ENCODE peak calls at places on chromosomes 6 and 20, in seven cellular contexts. One of them, this sample, is unnamed.

GRCh38 chr6:72621243-72622093 is at the start of gene KCNQ5:
- DNase-seq in stomach: no peak
- DNase-seq in transverse colon: peak
- DNase-seq in fibroblast of lung: no peak
- DNase-seq in cardiac muscle cell: peak
- DNase-seq in psoas muscle: peak
- DNase-seq in heart right ventricle: no peak
- DNase-seq in this sample: no peak

GRCh38 chr6:22737331-22737730 is 168.0 kb downstream of the HDGFL1 start:
- DNase-seq in stomach: no peak
- DNase-seq in transverse colon: peak
- DNase-seq in fibroblast of lung: peak
- DNase-seq in cardiac muscle cell: peak
- DNase-seq in psoas muscle: peak
- DNase-seq in heart right ventricle: peak
- DNase-seq in this sample: peak

GRCh38 chr6:93418113-93418447 is 1.3 kb downstream of the EPHA7 start:
- DNase-seq in stomach: no peak
- DNase-seq in transverse colon: no peak
- DNase-seq in fibroblast of lung: no peak
- DNase-seq in cardiac muscle cell: no peak
- DNase-seq in psoas muscle: no peak
- DNase-seq in heart right ventricle: no peak
- DNase-seq in this sample: no peak

GRCh38 chr6:33492093-33492492 is 37.7 kb downstream of the ZBTB9 start:
- DNase-seq in stomach: no peak
- DNase-seq in transverse colon: no peak
- DNase-seq in fibroblast of lung: no peak
- DNase-seq in cardiac muscle cell: no peak
- DNase-seq in psoas muscle: no peak
- DNase-seq in heart right ventricle: no peak
- DNase-seq in this sample: no peak

GRCh38 chr20:37755665-37756064 is 61.8 kb downstream of the CTNNBL1 start:
- DNase-seq in stomach: no peak
- DNase-seq in transverse colon: no peak
- DNase-seq in fibroblast of lung: no peak
- DNase-seq in cardiac muscle cell: peak
- DNase-seq in psoas muscle: no peak
- DNase-seq in heart right ventricle: no peak
- DNase-seq in this sample: no peak

GRCh38 chr6:144153260-144153659 is 2.9 kb downstream of the STX11 start:
- DNase-seq in stomach: no peak
- DNase-seq in transverse colon: peak
- DNase-seq in fibroblast of lung: no peak
- DNase-seq in cardiac muscle cell: no peak
- DNase-seq in psoas muscle: no peak
- DNase-seq in heart right ventricle: no peak
- DNase-seq in this sample: no peak

GRCh38 chr6:122365775-122366403 is 33.6 kb upstream of the HSF2 start:
- DNase-seq in stomach: no peak
- DNase-seq in transverse colon: no peak
- DNase-seq in fibroblast of lung: no peak
- DNase-seq in cardiac muscle cell: no peak
- DNase-seq in psoas muscle: no peak
- DNase-seq in heart right ventricle: no peak
- DNase-seq in this sample: no peak

GRCh38 chr6:152783217-152783878 is 32.8 kb downstream of the VIP start:
- DNase-seq in stomach: no peak
- DNase-seq in transverse colon: no peak
- DNase-seq in fibroblast of lung: no peak
- DNase-seq in cardiac muscle cell: no peak
- DNase-seq in psoas muscle: no peak
- DNase-seq in heart right ventricle: no peak
- DNase-seq in this sample: no peak

GRCh38 chr20:9185511-9185910 is 116.6 kb downstream of the PLCB4 start:
- DNase-seq in stomach: no peak
- DNase-seq in transverse colon: no peak
- DNase-seq in fibroblast of lung: peak
- DNase-seq in cardiac muscle cell: no peak
- DNase-seq in psoas muscle: no peak
- DNase-seq in heart right ventricle: no peak
- DNase-seq in this sample: no peak

GRCh38 chr20:6480328-6481030 is 287.0 kb upstream of the BMP2 start:
- DNase-seq in stomach: no peak
- DNase-seq in transverse colon: no peak
- DNase-seq in fibroblast of lung: no peak
- DNase-seq in cardiac muscle cell: no peak
- DNase-seq in psoas muscle: no peak
- DNase-seq in heart right ventricle: no peak
- DNase-seq in this sample: no peak

GRCh38 chr6:137659871-137660270 is 165.7 kb upstream of the OLIG3 start:
- DNase-seq in stomach: peak
- DNase-seq in transverse colon: no peak
- DNase-seq in fibroblast of lung: no peak
- DNase-seq in cardiac muscle cell: no peak
- DNase-seq in psoas muscle: no peak
- DNase-seq in heart right ventricle: no peak
- DNase-seq in this sample: no peak

GRCh38 chr6:135064586-135064985 is 10.0 kb upstream of the HBS1L start:
- DNase-seq in stomach: no peak
- DNase-seq in transverse colon: no peak
- DNase-seq in fibroblast of lung: no peak
- DNase-seq in cardiac muscle cell: no peak
- DNase-seq in psoas muscle: no peak
- DNase-seq in heart right ventricle: no peak
- DNase-seq in this sample: no peak

GRCh38 chr6:28978959-28979561 is 26.1 kb downstream of the ZNF311 start:
- DNase-seq in stomach: no peak
- DNase-seq in transverse colon: no peak
- DNase-seq in fibroblast of lung: no peak
- DNase-seq in cardiac muscle cell: no peak
- DNase-seq in psoas muscle: no peak
- DNase-seq in heart right ventricle: no peak
- DNase-seq in this sample: peak

GRCh38 chr6:82980086-82980485 is 85.6 kb downstream of the UBE3D start:
- DNase-seq in stomach: no peak
- DNase-seq in transverse colon: no peak
- DNase-seq in fibroblast of lung: peak
- DNase-seq in cardiac muscle cell: no peak
- DNase-seq in psoas muscle: no peak
- DNase-seq in heart right ventricle: no peak
- DNase-seq in this sample: no peak
- H3K27ac ChIP-seq in stomach: no peak
- H3K27ac ChIP-seq in transverse colon: no peak
- H3K27ac ChIP-seq in fibroblast of lung: no peak
- H3K27ac ChIP-seq in cardiac muscle cell: no peak
- H3K27ac ChIP-seq in psoas muscle: no peak
- H3K27ac ChIP-seq in heart right ventricle: no peak
- H3K27ac ChIP-seq in this sample: no peak

DNA sequence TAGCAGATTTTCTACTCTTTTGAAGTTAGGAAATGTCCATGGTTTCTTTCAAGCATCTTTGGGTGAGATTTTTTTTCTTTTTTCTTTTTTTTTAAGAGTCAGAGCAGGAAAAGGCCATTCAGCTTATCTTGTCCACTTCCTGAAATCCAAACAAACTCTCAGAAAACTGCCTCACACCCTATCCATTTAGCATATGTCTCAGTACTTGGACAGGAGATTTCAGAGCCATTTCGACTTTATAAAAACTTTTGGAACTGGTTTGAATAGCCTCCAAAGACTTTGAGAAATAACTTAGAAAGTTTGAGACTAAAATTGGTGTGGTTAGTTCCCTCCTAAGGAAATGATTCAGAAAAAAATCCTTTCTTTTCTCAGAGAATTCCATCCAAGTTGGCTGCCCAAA is 125.1 kb downstream of the MYLK4 start:
- DNase-seq in stomach: no peak
- DNase-seq in transverse colon: no peak
- DNase-seq in fibroblast of lung: peak
- DNase-seq in cardiac muscle cell: no peak
- DNase-seq in psoas muscle: no peak
- DNase-seq in heart right ventricle: no peak
- DNase-seq in this sample: no peak
- H3K27ac ChIP-seq in stomach: no peak
- H3K27ac ChIP-seq in transverse colon: no peak
- H3K27ac ChIP-seq in fibroblast of lung: no peak
- H3K27ac ChIP-seq in cardiac muscle cell: no peak
- H3K27ac ChIP-seq in psoas muscle: no peak
- H3K27ac ChIP-seq in heart right ventricle: peak
- H3K27ac ChIP-seq in this sample: no peak

DNA sequence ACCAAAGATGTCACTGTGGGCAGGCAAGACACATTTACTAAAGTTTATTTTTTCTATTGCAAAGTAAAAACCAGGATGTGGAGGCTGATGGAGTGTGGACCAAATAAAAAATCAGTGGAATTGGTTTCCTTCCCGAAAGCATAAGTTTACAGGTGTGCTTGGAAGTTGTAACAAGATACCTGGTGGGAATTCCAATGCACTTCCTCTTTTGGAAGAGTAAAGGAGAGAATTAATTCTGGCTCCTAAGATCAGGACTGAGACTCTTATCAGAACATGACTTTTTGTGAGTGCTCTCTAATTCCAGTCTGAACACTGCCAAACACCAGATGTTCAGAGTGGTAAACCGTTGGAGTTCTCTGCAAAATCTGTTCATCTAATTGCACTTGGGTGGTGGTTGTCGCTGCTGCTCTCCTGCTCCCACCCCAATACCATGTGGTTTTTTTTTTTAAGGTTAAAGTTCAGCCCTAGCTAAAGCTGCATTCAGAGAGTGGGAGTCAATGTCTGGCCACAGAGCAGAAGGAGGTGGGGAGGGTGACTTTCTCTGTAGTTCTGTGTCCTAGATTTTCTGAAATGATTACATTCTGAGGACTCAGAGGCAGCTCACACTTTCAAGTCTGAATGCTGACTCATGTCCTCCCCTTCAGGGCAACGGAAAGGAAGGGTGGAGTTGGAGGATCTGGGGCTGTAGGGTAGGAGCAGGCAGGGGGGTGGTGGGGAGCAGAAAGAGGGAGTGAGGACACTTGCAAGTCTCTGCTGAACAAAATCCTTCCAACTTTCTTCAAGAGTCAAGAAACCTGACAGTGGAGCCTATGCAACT is 275.8 kb upstream of the PRDM1 start:
- DNase-seq in stomach: no peak
- DNase-seq in transverse colon: peak
- DNase-seq in fibroblast of lung: peak
- DNase-seq in cardiac muscle cell: no peak
- DNase-seq in psoas muscle: peak
- DNase-seq in heart right ventricle: peak
- DNase-seq in this sample: no peak
- H3K27ac ChIP-seq in stomach: peak
- H3K27ac ChIP-seq in transverse colon: peak
- H3K27ac ChIP-seq in fibroblast of lung: peak
- H3K27ac ChIP-seq in cardiac muscle cell: no peak
- H3K27ac ChIP-seq in psoas muscle: no peak
- H3K27ac ChIP-seq in heart right ventricle: peak
- H3K27ac ChIP-seq in this sample: no peak

GRCh38 chr6:52577778-52578473 is 1.1 kb upstream of the TRAM2 start:
- DNase-seq in stomach: no peak
- DNase-seq in transverse colon: no peak
- DNase-seq in fibroblast of lung: no peak
- DNase-seq in cardiac muscle cell: no peak
- DNase-seq in psoas muscle: no peak
- DNase-seq in heart right ventricle: no peak
- DNase-seq in this sample: no peak

GRCh38 chr6:52576054-52576391 is 837 bp downstream of the TRAM2 start:
- DNase-seq in stomach: no peak
- DNase-seq in transverse colon: no peak
- DNase-seq in fibroblast of lung: no peak
- DNase-seq in cardiac muscle cell: no peak
- DNase-seq in psoas muscle: no peak
- DNase-seq in heart right ventricle: no peak
- DNase-seq in this sample: no peak

GRCh38 chr6:52577022-52577777 is at the start of gene TRAM2:
- DNase-seq in stomach: peak
- DNase-seq in transverse colon: peak
- DNase-seq in fibroblast of lung: peak
- DNase-seq in cardiac muscle cell: peak
- DNase-seq in psoas muscle: peak
- DNase-seq in heart right ventricle: peak
- DNase-seq in this sample: no peak

GRCh38 chr6:52575490-52575868 is 1.4 kb downstream of the TRAM2 start:
- DNase-seq in stomach: no peak
- DNase-seq in transverse colon: no peak
- DNase-seq in fibroblast of lung: peak
- DNase-seq in cardiac muscle cell: no peak
- DNase-seq in psoas muscle: no peak
- DNase-seq in heart right ventricle: no peak
- DNase-seq in this sample: no peak

GRCh38 chr6:52576392-52577021 is 353 bp downstream of the TRAM2 start:
- DNase-seq in stomach: peak
- DNase-seq in transverse colon: peak
- DNase-seq in fibroblast of lung: peak
- DNase-seq in cardiac muscle cell: no peak
- DNase-seq in psoas muscle: peak
- DNase-seq in heart right ventricle: peak
- DNase-seq in this sample: peak
- H3K27ac ChIP-seq in stomach: peak
- H3K27ac ChIP-seq in transverse colon: peak
- H3K27ac ChIP-seq in fibroblast of lung: peak
- H3K27ac ChIP-seq in cardiac muscle cell: no peak
- H3K27ac ChIP-seq in psoas muscle: peak
- H3K27ac ChIP-seq in heart right ventricle: peak
- H3K27ac ChIP-seq in this sample: peak

DNA sequence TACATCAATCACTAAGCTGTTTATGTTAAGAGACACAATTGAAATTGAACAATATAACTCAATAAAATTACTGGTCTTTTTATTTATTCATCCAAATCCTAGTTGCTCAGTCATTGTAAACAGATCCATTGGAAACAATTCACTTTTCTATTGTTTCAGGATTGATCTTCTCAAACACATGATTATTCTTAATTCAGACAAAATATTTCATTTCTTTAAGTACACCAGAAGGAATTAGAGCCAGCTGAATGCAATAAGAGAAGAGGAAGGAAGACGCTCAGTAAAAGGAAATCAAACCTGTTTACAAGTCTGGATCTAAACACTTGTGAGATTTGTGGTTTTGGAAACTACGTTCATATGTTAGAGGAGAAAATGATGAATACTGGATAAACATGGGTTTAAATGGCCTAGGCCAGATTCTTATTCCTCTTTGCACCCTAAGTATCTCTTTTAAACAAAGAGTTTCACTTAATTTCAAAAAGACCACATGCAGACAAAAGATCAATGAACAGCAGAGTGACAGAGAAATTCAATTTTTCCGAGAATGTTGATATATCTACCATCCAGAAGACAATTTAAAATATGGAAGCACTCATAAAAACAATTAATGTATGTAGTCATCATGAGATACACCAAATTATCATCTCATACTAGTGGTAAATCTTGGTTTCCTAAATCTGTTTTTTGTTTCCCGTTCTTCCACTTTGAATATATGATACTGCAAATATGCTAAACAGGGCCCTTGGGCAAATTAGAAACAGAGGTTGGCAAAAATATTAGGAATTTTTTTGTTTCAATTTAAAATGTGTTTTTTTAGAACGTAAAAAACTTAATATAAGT is 703.5 kb upstream of the CITED2 start:
- DNase-seq in stomach: no peak
- DNase-seq in transverse colon: no peak
- DNase-seq in fibroblast of lung: peak
- DNase-seq in cardiac muscle cell: no peak
- DNase-seq in psoas muscle: no peak
- DNase-seq in heart right ventricle: no peak
- DNase-seq in this sample: no peak
- H3K27ac ChIP-seq in stomach: no peak
- H3K27ac ChIP-seq in transverse colon: peak
- H3K27ac ChIP-seq in fibroblast of lung: peak
- H3K27ac ChIP-seq in cardiac muscle cell: no peak
- H3K27ac ChIP-seq in psoas muscle: no peak
- H3K27ac ChIP-seq in heart right ventricle: peak
- H3K27ac ChIP-seq in this sample: no peak

GRCh38 chr20:23087587-23088275 is 1.6 kb upstream of the CD93 start:
- DNase-seq in stomach: no peak
- DNase-seq in transverse colon: no peak
- DNase-seq in fibroblast of lung: no peak
- DNase-seq in cardiac muscle cell: no peak
- DNase-seq in psoas muscle: no peak
- DNase-seq in heart right ventricle: no peak
- DNase-seq in this sample: no peak
- H3K27ac ChIP-seq in stomach: no peak
- H3K27ac ChIP-seq in transverse colon: peak
- H3K27ac ChIP-seq in fibroblast of lung: no peak
- H3K27ac ChIP-seq in cardiac muscle cell: no peak
- H3K27ac ChIP-seq in psoas muscle: peak
- H3K27ac ChIP-seq in heart right ventricle: peak
- H3K27ac ChIP-seq in this sample: no peak

This sample was measured in GM12878.